ENCODE peak calls at places on chromosomes 7 and 10, in six cellular contexts. C is IMR-90, B is DMS153, T is NCI-H2081, H is GM23248, Z is MG63. A is an unnamed sample.

GRCh38 chr7:131159961-131160361 is 167.7 kb upstream of the MKLN1 start:
- DNase-seq in H (peak; percentile 73), T (peak; percentile 42), C (peak; percentile 85), B (no peak), Z (peak; percentile 70), A (no peak)

GRCh38 chr10:59680199-59680598 is 29.5 kb downstream of the SLC16A9 start:
- DNase-seq in T (no peak), Z (no peak), C (no peak), H (no peak), B (no peak), A (no peak)

GRCh38 chr10:119940487-119940886 is 48.0 kb downstream of the SEC23IP start:
- DNase-seq in T (no peak), Z (no peak), C (peak; percentile 31), H (peak; percentile 23), B (no peak), A (no peak)

GRCh38 chr10:104268691-104269645 is at the start of gene GSTO2:
- DNase-seq in B (peak; percentile 97), H (peak; percentile 62), T (peak; percentile 96), Z (peak; percentile 99), C (peak; percentile 93), A (peak; percentile 99)

GRCh38 chr10:60203993-60204618 is 185.6 kb downstream of the ANK3 start:
- DNase-seq in H (peak; percentile 72), B (no peak), C (peak; percentile 54), T (peak; percentile 17), Z (no peak), A (no peak)

GRCh38 chr10:95793401-95794045 is 37.6 kb downstream of the ENTPD1 start:
- DNase-seq in B (no peak), C (no peak), T (no peak), Z (no peak), H (no peak), A (no peak)

GRCh38 chr10:21885940-21886339 is 117.6 kb downstream of the DNAJC1 start:
- DNase-seq in T (no peak), B (no peak), Z (no peak), H (no peak), C (no peak), A (no peak)

GRCh38 chr10:60718891-60719290 is 59.4 kb upstream of the CDK1 start:
- DNase-seq in C (no peak), Z (no peak), B (no peak), H (no peak), T (no peak), A (no peak)

GRCh38 chr7:37081436-37081835 is 357.1 kb upstream of the AOAH start:
- DNase-seq in Z (no peak), T (peak; percentile 61), B (peak; percentile 32), H (no peak), C (no peak), A (peak; percentile 44)

GRCh38 chr10:108788891-108789290 is 1134.4 kb downstream of the XPNPEP1 start:
- DNase-seq in T (no peak), Z (no peak), C (no peak), B (no peak), H (peak; percentile 10), A (no peak)

GRCh38 chr10:48608279-48608681 is 3.4 kb upstream of the ARHGAP22 start:
- DNase-seq in C (no peak), T (peak; percentile 42), B (peak; percentile 49), H (peak; percentile 63), Z (peak; percentile 42), A (no peak)

GRCh38 chr7:84228526-84228925 is 33.9 kb upstream of the SEMA3A start:
- DNase-seq in T (no peak), B (no peak), H (no peak), Z (no peak), C (no peak), A (no peak)

GRCh38 chr10:11773777-11774441 is 31.7 kb downstream of the ECHDC3 start:
- DNase-seq in B (no peak), T (no peak), Z (no peak), H (no peak), C (no peak), A (no peak)

GRCh38 chr10:5551531-5552375 is 27.0 kb downstream of the CALML3 start:
- DNase-seq in C (peak; percentile 47), H (no peak), T (no peak), B (no peak), Z (no peak), A (no peak)

GRCh38 chr10:94012834-94013830 is 19.4 kb downstream of the PLCE1 start:
- DNase-seq in B (no peak), Z (peak; percentile 39), C (peak; percentile 59), H (peak; percentile 68), T (no peak), A (no peak)

GRCh38 chr10:60666221-60666620 is 112.1 kb upstream of the CDK1 start:
- DNase-seq in B (peak; percentile 44), C (no peak), T (peak; percentile 10), H (peak; percentile 8), Z (no peak), A (no peak)

GRCh38 chr7:66344166-66344565 is 139.0 kb downstream of the TPST1 start:
- DNase-seq in C (peak; percentile 71), Z (no peak), B (no peak), H (peak; percentile 30), T (no peak), A (no peak)

GRCh38 chr10:99711129-99711719 is 20.7 kb downstream of the COX15 start:
- DNase-seq in C (peak; percentile 80), H (peak; percentile 87), Z (no peak), T (peak; percentile 13), B (peak; percentile 13), A (no peak)

GRCh38 chr10:71213127-71213616 is 802 bp downstream of the UNC5B start:
- DNase-seq in Z (peak; percentile 69), T (peak; percentile 76), C (peak; percentile 84), B (peak; percentile 89), H (peak; percentile 88), A (peak; percentile 71)

GRCh38 chr10:20714518-20714917 is 182.6 kb downstream of the NEBL start:
- DNase-seq in H (no peak), T (no peak), C (no peak), B (no peak), Z (no peak), A (no peak)

GRCh38 chr10:34281661-34282060 is 533.4 kb downstream of the PARD3 start:
- DNase-seq in H (no peak), T (no peak), B (no peak), Z (no peak), C (no peak), A (no peak)

GRCh38 chr7:99623702-99624447 is 7.1 kb downstream of the ZSCAN25 start:
- DNase-seq in H (no peak), C (no peak), B (no peak), T (no peak), Z (no peak), A (no peak)

GRCh38 chr10:42149027-42149700 is 489.2 kb downstream of the ZNF33B start:
- DNase-seq in Z (no peak), B (no peak), C (no peak), T (no peak), H (peak; percentile 31), A (peak; percentile 42)

GRCh38 chr7:46208635-46209525 is 287.8 kb upstream of the IGFBP3 start:
- DNase-seq in T (no peak), B (no peak), Z (no peak), H (peak; percentile 16), C (no peak), A (no peak)

GRCh38 chr10:89692416-89692815 is 9.0 kb upstream of the KIF20B start:
- DNase-seq in Z (no peak), C (no peak), H (no peak), T (no peak), B (no peak), A (no peak)

GRCh38 chr10:83539528-83540308 is 599.6 kb upstream of the GHITM start:
- DNase-seq in Z (peak; percentile 63), B (no peak), H (no peak), T (no peak), C (no peak), A (peak; percentile 81)

GRCh38 chr10:48951707-48952106 is 12.1 kb upstream of the LRRC18 start:
- DNase-seq in C (no peak), H (no peak), B (no peak), T (no peak), Z (no peak), A (no peak)

GRCh38 chr10:86041116-86041515 is 325.5 kb downstream of the GRID1 start:
- DNase-seq in C (no peak), H (no peak), T (no peak), B (peak; percentile 28), Z (no peak), A (no peak)

GRCh38 chr10:132942740-132943554 is 577 bp upstream of the CFAP46 start:
- DNase-seq in C (no peak), H (peak; percentile 12), B (no peak), Z (no peak), T (no peak), A (peak; percentile 28)

GRCh38 chr7:158442260-158442659 is 145.4 kb downstream of the PTPRN2 start:
- DNase-seq in C (no peak), B (no peak), Z (no peak), H (no peak), T (peak; percentile 43), A (no peak)

GRCh38 chr7:69776611-69777010 is 178.3 kb downstream of the AUTS2 start:
- DNase-seq in H (peak; percentile 38), C (no peak), T (no peak), B (no peak), Z (no peak), A (no peak)

GRCh38 chr7:25349283-25349682 is 121.0 kb upstream of the NPVF start:
- DNase-seq in H (no peak), B (peak; percentile 28), Z (no peak), C (no peak), T (no peak), A (no peak)